ENCODE peak calls at places on chromosomes 4 and X, in four cellular contexts. K, Z, G and L are unnamed samples.

GRCh38 chrX:150773117-150773516 is 79.9 kb downstream of the MTMR1 start:
- DNase-seq in K (no peak), G (no peak), Z (no peak), L (no peak)

GRCh38 chrX:57741107-57741506 is 61.0 kb upstream of the NLRP2B start:
- DNase-seq in G (no peak), K (no peak), Z (no peak), L (no peak)

GRCh38 chr4:171067422-171067821 is 745.8 kb upstream of the GALNTL6 start:
- DNase-seq in Z (no peak), K (no peak), G (no peak), L (no peak)

GRCh38 chrX:121356139-121356849 is 308.9 kb downstream of the GLUD2 start:
- DNase-seq in Z (no peak), K (no peak), G (no peak), L (no peak)

GRCh38 chr4:3469386-3470243 is 6.5 kb downstream of the DOK7 start:
- DNase-seq in G (no peak), K (no peak), Z (no peak), L (no peak)

GRCh38 chr4:87209696-87210095 is 10.7 kb downstream of the KLHL8 start:
- DNase-seq in K (peak), Z (peak), G (peak), L (no peak)

GRCh38 chrX:84993150-84993549 is 10.5 kb upstream of the APOOL start:
- DNase-seq in Z (no peak), G (no peak), K (no peak), L (no peak)

GRCh38 chr4:141375855-141376254 is 155.2 kb downstream of the ZNF330 start:
- DNase-seq in K (no peak), Z (no peak), G (no peak), L (no peak)

GRCh38 chr4:10172278-10173038 is 55.9 kb upstream of the WDR1 start:
- DNase-seq in G (no peak), K (no peak), Z (no peak), L (no peak)

GRCh38 chr4:27018910-27019309 is 158.3 kb downstream of the STIM2 start:
- DNase-seq in G (no peak), K (no peak), Z (no peak), L (no peak)

GRCh38 chrX:373641-374471 is 12.9 kb downstream of the PPP2R3B start:
- DNase-seq in G (no peak), K (no peak), Z (peak), L (no peak)

GRCh38 chr4:16642897-16643296 is 255.5 kb downstream of the LDB2 start:
- DNase-seq in G (peak), K (no peak), Z (no peak), L (no peak)

GRCh38 chr4:147782087-147782781 is 50.3 kb downstream of the ARHGAP10 start:
- DNase-seq in Z (no peak), K (no peak), G (no peak), L (no peak)

GRCh38 chr4:85391568-85392410 is 83.2 kb upstream of the ARHGAP24 start:
- DNase-seq in Z (no peak), K (no peak), G (no peak), L (no peak)

GRCh38 chrX:132592880-132593279 is 104.0 kb upstream of the MBNL3 start:
- DNase-seq in Z (peak), K (peak), G (peak), L (no peak)

GRCh38 chr4:82360298-82361177 is 13.3 kb downstream of the HNRNPD start:
- DNase-seq in K (peak), Z (no peak), G (peak), L (no peak)